ENCODE peak calls at places on chromosomes 6 and 20, in four cellular contexts. E is IMR-90, X is H1, H is H9. Q is an unnamed sample.

GRCh38 chr6:79602859-79603258 is 28.3 kb upstream of the SH3BGRL2 start:
- DNase-seq in E (no peak), X (no peak), H (no peak), Q (no peak)

GRCh38 chr20:32980131-32980941 is 23.9 kb downstream of the SUN5 start:
- DNase-seq in E (no peak), X (no peak), H (no peak), Q (no peak)

GRCh38 chr6:144305985-144306384 is 20.9 kb downstream of the UTRN start:
- DNase-seq in E (peak; percentile 79), X (no peak), H (no peak), Q (no peak)

GRCh38 chr20:50292324-50293243 is 102.0 kb downstream of the CEBPB start:
- DNase-seq in E (peak; percentile 99), X (no peak), H (peak; percentile 58), Q (peak; percentile 50)

GRCh38 chr6:43274916-43275597 is 23.0 kb upstream of the SLC22A7 start:
- DNase-seq in E (no peak), X (no peak), H (no peak), Q (no peak)

GRCh38 chr6:90329397-90330077 is 32.9 kb upstream of the BACH2 start:
- DNase-seq in E (no peak), X (no peak), H (no peak), Q (no peak)

GRCh38 chr6:35725721-35726438 is 11.0 kb upstream of the ARMC12 start:
- DNase-seq in E (no peak), X (no peak), H (no peak), Q (peak; percentile 24)

GRCh38 chr6:80541186-80541585 is 434.7 kb downstream of the BCKDHB start:
- DNase-seq in E (peak; percentile 85), X (no peak), H (no peak), Q (no peak)

GRCh38 chr6:167416676-167417430 is 92.0 kb downstream of the TTLL2 start:
- DNase-seq in E (no peak), X (no peak), H (no peak), Q (no peak)

GRCh38 chr6:159043236-159043635 is 1.6 kb downstream of the TAGAP start:
- DNase-seq in E (no peak), X (no peak), H (no peak), Q (no peak)

GRCh38 chr20:10636326-10636818 is 37.4 kb downstream of the JAG1 start:
- DNase-seq in E (peak; percentile 64), X (no peak), H (no peak), Q (no peak)

GRCh38 chr6:138371720-138372119 is 6.0 kb upstream of the SMIM28 start:
- DNase-seq in E (no peak), X (no peak), H (no peak), Q (no peak)

GRCh38 chr20:41865938-41866337 is 247.8 kb upstream of the CHD6 start:
- DNase-seq in E (no peak), X (no peak), H (no peak), Q (no peak)

GRCh38 chr20:31815408-31816188 is 3.6 kb upstream of the MYLK2 start:
- DNase-seq in E (no peak), X (no peak), H (no peak), Q (no peak)

GRCh38 chr6:26284537-26285142 is 80.4 kb upstream of the BTN3A2 start:
- DNase-seq in E (peak; percentile 74), X (peak; percentile 59), H (peak; percentile 56), Q (peak; percentile 32)

GRCh38 chr6:159093608-159094443 is 49.0 kb upstream of the TAGAP start:
- DNase-seq in E (no peak), X (peak; percentile 22), H (no peak), Q (no peak)

GRCh38 chr6:13485923-13486557 is 1.4 kb downstream of the GFOD1 start:
- DNase-seq in E (peak; percentile 30), X (no peak), H (no peak), Q (peak; percentile 81)

GRCh38 chr6:4567141-4567540 is 209.1 kb upstream of the CDYL start:
- DNase-seq in E (peak; percentile 72), X (no peak), H (no peak), Q (peak; percentile 90)

GRCh38 chr6:120173250-120173649 is 823.7 kb upstream of the MAN1A1 start:
- DNase-seq in E (no peak), X (no peak), H (no peak), Q (no peak)

GRCh38 chr6:26016326-26017275 is 54.0 kb downstream of the TRIM38 start:
- DNase-seq in E (peak; percentile 34), X (no peak), H (peak; percentile 56), Q (peak; percentile 34)

GRCh38 chr6:125899726-125900182 is 56.8 kb upstream of the HINT3 start:
- DNase-seq in E (no peak), X (no peak), H (peak; percentile 32), Q (no peak)

GRCh38 chr20:36821964-36822437 is 48.4 kb upstream of the DSN1 start:
- DNase-seq in E (no peak), X (no peak), H (no peak), Q (peak; percentile 78)

GRCh38 chr6:20117474-20117873 is 94.8 kb downstream of the MBOAT1 start:
- DNase-seq in E (peak; percentile 19), X (no peak), H (peak; percentile 36), Q (peak; percentile 54)

GRCh38 chr6:135493218-135493961 is 4.2 kb downstream of the AHI1 start:
- DNase-seq in E (peak; percentile 35), X (no peak), H (no peak), Q (peak; percentile 33)

GRCh38 chr20:56440346-56441007 is 27.9 kb upstream of the RTF2 start:
- DNase-seq in E (no peak), X (no peak), H (no peak), Q (no peak)

GRCh38 chr6:105786890-105787655 is 299.1 kb upstream of the PRDM1 start:
- DNase-seq in E (no peak), X (no peak), H (no peak), Q (no peak)

GRCh38 chr20:59010995-59011873 is 4.2 kb upstream of the CTSZ start:
- DNase-seq in E (peak; percentile 71), X (peak; percentile 26), H (no peak), Q (peak; percentile 72)

GRCh38 chr6:126038234-126038633 is 51.9 kb downstream of the TRMT11 start:
- DNase-seq in E (no peak), X (no peak), H (no peak), Q (no peak)

GRCh38 chr6:166988674-166989201 is 10.5 kb upstream of the CEP43 start:
- DNase-seq in E (no peak), X (no peak), H (peak; percentile 45), Q (no peak)

DNA sequence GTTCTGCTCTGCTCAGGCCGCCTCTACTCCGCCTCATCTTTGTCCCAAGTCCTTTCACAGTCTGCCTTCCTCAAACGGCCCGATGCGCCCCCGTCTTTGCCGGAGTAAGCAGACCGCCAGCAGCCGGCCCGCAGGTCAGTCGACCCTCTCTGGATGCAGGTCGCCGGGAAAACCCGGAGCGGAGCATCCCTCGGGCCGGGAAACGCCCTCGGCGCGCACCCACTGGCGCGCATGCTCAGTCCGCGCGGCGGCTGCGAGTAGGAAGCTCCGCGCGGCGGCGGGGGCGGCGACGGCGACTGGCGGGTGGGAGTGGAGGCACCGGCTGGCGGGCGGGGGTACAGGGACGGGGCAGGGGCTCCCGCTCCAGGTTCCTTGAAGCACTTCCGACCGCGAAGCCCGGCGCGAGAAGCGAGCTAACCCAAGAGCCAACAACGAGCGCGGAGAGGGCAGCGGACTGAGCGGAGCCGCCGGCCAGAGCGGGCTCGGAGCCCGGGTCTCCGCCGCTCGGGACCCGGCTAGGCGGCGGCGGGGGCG is at the start of gene LRRC1:
- DNase-seq in E (peak; percentile 88), X (peak; percentile 99), H (peak; percentile 94), Q (peak; percentile 89)
- H3K14ac ChIP-seq in E (peak within 1 kb of the TSS; percentile 66), X (no peak within 1 kb of the TSS), H (peak within 1 kb of the TSS; percentile 73), Q (peak within 1 kb of the TSS; percentile 80)

GRCh38 chr6:92011681-92012245 is 1407.6 kb downstream of the EPHA7 start:
- DNase-seq in E (no peak), X (no peak), H (no peak), Q (no peak)
- H3K14ac ChIP-seq in E (no peak overlapping the region), X (no peak overlapping the region), H (no peak overlapping the region), Q (no peak overlapping the region)

GRCh38 chr6:169212897-169213813 is 40.5 kb downstream of the THBS2 start:
- DNase-seq in E (peak; percentile 84), X (peak; percentile 87), H (peak; percentile 91), Q (peak; percentile 78)
- H3K14ac ChIP-seq in E (peak overlapping the region; percentile 90), X (no peak overlapping the region), H (peak overlapping the region; percentile 40), Q (peak overlapping the region; percentile 93)

GRCh38 chr6:41571066-41571780 is 25.0 kb downstream of the FOXP4 start:
- DNase-seq in E (no peak), X (no peak), H (no peak), Q (no peak)

GRCh38 chr6:41572613-41573012 is 26.4 kb downstream of the FOXP4 start:
- DNase-seq in E (no peak), X (no peak), H (no peak), Q (no peak)

GRCh38 chr6:41568585-41569384 is 22.6 kb downstream of the FOXP4 start:
- DNase-seq in E (peak; percentile 49), X (no peak), H (no peak), Q (no peak)

GRCh38 chr6:41568202-41568584 is 22.0 kb downstream of the FOXP4 start:
- DNase-seq in E (no peak), X (no peak), H (no peak), Q (no peak)

GRCh38 chr6:41570270-41570615 is 24.1 kb downstream of the FOXP4 start:
- DNase-seq in E (no peak), X (peak; percentile 81), H (peak; percentile 82), Q (no peak)
- H3K14ac ChIP-seq in E (no peak overlapping the region), X (no peak overlapping the region), H (no peak overlapping the region), Q (no peak overlapping the region)

GRCh38 chr6:34549056-34549803 is 6.9 kb downstream of the SPDEF start:
- DNase-seq in E (no peak), X (no peak), H (no peak), Q (no peak)
- H3K14ac ChIP-seq in E (no peak overlapping the region), X (no peak overlapping the region), H (no peak overlapping the region), Q (no peak overlapping the region)

GRCh38 chr20:63256954-63257353 is 2.7 kb upstream of the NKAIN4 start:
- DNase-seq in E (no peak), X (no peak), H (no peak), Q (no peak)
- H3K14ac ChIP-seq in E (no peak overlapping the region), X (no peak overlapping the region), H (no peak overlapping the region), Q (no peak overlapping the region)

GRCh38 chr20:24808616-24809015 is 140.5 kb upstream of the CST7 start:
- DNase-seq in E (no peak), X (no peak), H (no peak), Q (no peak)
- H3K14ac ChIP-seq in E (no peak overlapping the region), X (no peak overlapping the region), H (no peak overlapping the region), Q (no peak overlapping the region)

DNA sequence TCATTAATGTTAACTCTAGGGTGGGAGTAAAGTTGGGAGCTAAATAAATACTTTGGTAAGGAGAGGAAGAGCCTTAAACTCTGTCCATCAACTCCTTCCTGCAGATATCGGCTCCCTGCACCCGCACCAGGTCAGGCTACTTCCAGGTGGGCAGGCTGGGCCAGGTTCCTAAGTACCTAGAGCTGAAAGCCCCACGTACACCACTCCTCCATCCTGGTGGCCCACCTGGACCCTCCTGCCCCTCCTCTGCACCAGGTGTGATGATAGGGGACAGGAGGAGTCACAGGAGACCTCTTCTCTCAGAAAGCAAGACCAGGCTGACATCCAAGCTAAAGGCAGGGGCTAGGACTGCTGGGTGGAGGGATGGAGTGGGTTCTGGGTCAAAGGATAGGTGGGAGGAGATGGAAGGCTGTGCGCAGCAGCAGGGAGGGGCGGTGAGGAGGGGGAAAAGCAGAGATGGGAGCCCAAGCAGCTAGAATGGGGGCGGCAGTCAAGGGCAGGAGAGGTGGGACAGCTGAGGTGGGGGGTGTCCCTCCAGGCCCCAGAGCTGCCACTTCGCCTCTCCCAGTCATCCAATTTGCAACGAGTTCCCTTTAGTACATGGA is 15.3 kb upstream of the TOX2 start:
- DNase-seq in E (no peak), X (no peak), H (peak; percentile 52), Q (no peak)
- H3K14ac ChIP-seq in E (no peak overlapping the region), X (no peak overlapping the region), H (no peak overlapping the region), Q (no peak overlapping the region)

Q was measured in trophoblast cell.